ENCODE peak calls at places on chromosome 4, in six cellular contexts. X is Peyer's patch, M is nephron progenitor cell, R is MM.1S, W is epithelial cell of esophagus, P is lung. B is an unnamed sample.
A peak's percentile ranks its signal among the peaks of the same experiment; 100 is the strongest.

GRCh38 chr4:142705820-142706219 is 140.3 kb downstream of the INPP4B start:
- DNase-seq in X (no peak), M (no peak), R (no peak), W (no peak), P (no peak), B (no peak)

GRCh38 chr4:125703443-125703842 is 388.7 kb downstream of the FAT4 start:
- DNase-seq in X (no peak), M (no peak), R (no peak), W (peak; percentile 33), P (no peak), B (no peak)

GRCh38 chr4:73698217-73698616 is 42.2 kb upstream of the CXCL8 start:
- DNase-seq in X (no peak), M (no peak), R (no peak), W (peak; percentile 86), P (no peak), B (no peak)

GRCh38 chr4:93168053-93168452 is 660.5 kb upstream of the ATOH1 start:
- DNase-seq in X (no peak), M (no peak), R (no peak), W (no peak), P (no peak), B (no peak)

GRCh38 chr4:23888421-23889319 is 1.2 kb downstream of the PPARGC1A start:
- DNase-seq in X (no peak), M (peak; percentile 8), R (peak; percentile 21), W (peak; percentile 28), P (peak; percentile 30), B (peak; percentile 14)

GRCh38 chr4:178273168-178273567 is 830.9 kb upstream of the AGA start:
- DNase-seq in X (no peak), M (no peak), R (no peak), W (no peak), P (no peak), B (no peak)

GRCh38 chr4:80026080-80026479 is 46.9 kb downstream of the ANTXR2 start:
- DNase-seq in X (no peak), M (no peak), R (no peak), W (peak; percentile 17), P (no peak), B (no peak)

GRCh38 chr4:189088783-189089182 is 851.9 kb upstream of the FRG1 start:
- DNase-seq in X (no peak), M (no peak), R (no peak), W (no peak), P (no peak), B (no peak)

GRCh38 chr4:139959398-139959797 is 194.6 kb downstream of the MAML3 start:
- DNase-seq in X (no peak), M (peak; percentile 10), R (no peak), W (no peak), P (no peak), B (no peak)

GRCh38 chr4:94766856-94767255 is 9.1 kb downstream of the BMPR1B start:
- DNase-seq in X (no peak), M (no peak), R (no peak), W (peak; percentile 92), P (no peak), B (no peak)

GRCh38 chr4:6576512-6576911 is 1.5 kb downstream of the MAN2B2 start:
- DNase-seq in X (no peak), M (no peak), R (no peak), W (no peak), P (no peak), B (no peak)

GRCh38 chr4:103996637-103997036 is 276.9 kb upstream of the TACR3 start:
- DNase-seq in X (no peak), M (peak; percentile 12), R (no peak), W (peak; percentile 98), P (no peak), B (peak; percentile 11)

GRCh38 chr4:147916351-147916750 is 184.5 kb downstream of the ARHGAP10 start:
- DNase-seq in X (no peak), M (no peak), R (no peak), W (no peak), P (no peak), B (no peak)

GRCh38 chr4:162891788-162892707 is 274.6 kb downstream of the NAF1 start:
- DNase-seq in X (no peak), M (no peak), R (peak; percentile 84), W (no peak), P (no peak), B (no peak)

GRCh38 chr4:76547167-76547760 is 112.2 kb downstream of the SHROOM3 start:
- DNase-seq in X (no peak), M (peak; percentile 20), R (no peak), W (no peak), P (no peak), B (no peak)

GRCh38 chr4:82721819-82722423 is 76.7 kb downstream of the SCD5 start:
- DNase-seq in X (no peak), M (peak; percentile 16), R (peak; percentile 45), W (peak; percentile 33), P (no peak), B (no peak)

GRCh38 chr4:56206258-56206657 is 181.0 kb downstream of the AASDH start:
- DNase-seq in X (no peak), M (no peak), R (no peak), W (no peak), P (no peak), B (no peak)

GRCh38 chr4:163344147-163345050 is 707 bp downstream of the NPY5R start:
- DNase-seq in X (no peak), M (peak; percentile 60), R (no peak), W (no peak), P (no peak), B (peak; percentile 45)

GRCh38 chr4:146507607-146508006 is 14.1 kb downstream of the SLC10A7 start:
- DNase-seq in X (no peak), M (no peak), R (no peak), W (peak; percentile 22), P (no peak), B (no peak)

GRCh38 chr4:147511005-147511660 is 30.2 kb downstream of the EDNRA start:
- DNase-seq in X (no peak), M (no peak), R (no peak), W (no peak), P (no peak), B (no peak)

GRCh38 chr4:80033581-80033980 is 39.4 kb downstream of the ANTXR2 start:
- DNase-seq in X (no peak), M (no peak), R (no peak), W (no peak), P (no peak), B (no peak)

GRCh38 chr4:110628321-110629213 is 5.7 kb upstream of the PITX2 start:
- DNase-seq in X (no peak), M (no peak), R (no peak), W (no peak), P (no peak), B (no peak)

GRCh38 chr4:56424697-56425514 is 10.5 kb downstream of the PPAT start:
- DNase-seq in X (peak; percentile 44), M (peak; percentile 10), R (peak; percentile 49), W (peak; percentile 40), P (no peak), B (peak; percentile 21)

GRCh38 chr4:78749972-78750727 is 26.0 kb upstream of the BMP2K start:
- DNase-seq in X (no peak), M (no peak), R (no peak), W (no peak), P (no peak), B (no peak)

GRCh38 chr4:105399535-105400161 is 74.2 kb downstream of the PPA2 start:
- DNase-seq in X (no peak), M (no peak), R (no peak), W (peak; percentile 92), P (no peak), B (no peak)

GRCh38 chr4:185730387-185730786 is 81.6 kb downstream of the SORBS2 start:
- DNase-seq in X (no peak), M (no peak), R (peak; percentile 98), W (peak; percentile 53), P (no peak), B (peak; percentile 7)

GRCh38 chr4:186902361-186902760 is 178.7 kb upstream of the FAT1 start:
- DNase-seq in X (no peak), M (no peak), R (no peak), W (no peak), P (no peak), B (no peak)

GRCh38 chr4:4426511-4427477 is 39.9 kb downstream of the NSG1 start:
- DNase-seq in X (no peak), M (peak; percentile 37), R (no peak), W (no peak), P (no peak), B (peak; percentile 35)
- TF ChIP-seq CTCF in X (no peak), M (peak; percentile 29), R (no peak), W (no peak), P (no peak), B (no peak)

GRCh38 chr4:45831692-45832091 is 292.2 kb downstream of the GABRG1 start:
- DNase-seq in X (no peak), M (no peak), R (no peak), W (no peak), P (no peak), B (no peak)
- TF ChIP-seq CTCF in X (no peak), M (no peak), R (no peak), W (no peak), P (no peak), B (no peak)

DNA sequence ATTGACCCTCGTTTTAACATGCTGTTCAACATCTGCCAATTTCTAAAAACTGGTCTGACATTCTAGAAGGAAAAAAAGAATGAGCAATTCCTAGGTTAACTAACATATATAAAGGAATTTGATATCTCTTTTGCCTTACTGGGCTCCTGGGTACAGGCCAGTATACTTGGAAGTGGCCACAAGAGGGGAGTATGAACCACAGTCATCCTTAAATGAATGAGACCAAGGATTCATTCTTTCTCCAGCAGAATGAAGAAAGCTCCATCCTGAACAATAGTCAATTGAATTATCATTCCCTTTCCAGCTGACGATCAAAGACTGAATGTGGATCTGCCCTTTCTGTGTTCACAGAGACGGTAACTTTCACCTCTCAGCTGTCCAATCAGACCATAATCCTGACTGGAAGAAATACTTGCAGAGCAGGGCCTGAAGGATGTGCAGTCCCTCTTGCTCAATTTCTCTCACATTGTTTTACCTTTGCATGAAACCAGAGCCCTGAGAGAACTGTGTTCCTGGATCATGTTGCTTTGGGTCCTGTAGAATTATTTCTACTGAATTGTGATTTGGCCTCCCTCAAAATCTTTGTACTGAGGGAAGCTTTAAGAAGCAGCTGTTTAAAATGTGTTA is 14.8 kb upstream of the SPARCL1 start:
- DNase-seq in X (no peak), M (no peak), R (peak; percentile 28), W (peak; percentile 69), P (no peak), B (peak; percentile 20)
- TF ChIP-seq CTCF in X (peak; percentile 29), M (peak; percentile 53), R (peak; percentile 55), W (peak; percentile 70), P (no peak), B (peak; percentile 23)

DNA sequence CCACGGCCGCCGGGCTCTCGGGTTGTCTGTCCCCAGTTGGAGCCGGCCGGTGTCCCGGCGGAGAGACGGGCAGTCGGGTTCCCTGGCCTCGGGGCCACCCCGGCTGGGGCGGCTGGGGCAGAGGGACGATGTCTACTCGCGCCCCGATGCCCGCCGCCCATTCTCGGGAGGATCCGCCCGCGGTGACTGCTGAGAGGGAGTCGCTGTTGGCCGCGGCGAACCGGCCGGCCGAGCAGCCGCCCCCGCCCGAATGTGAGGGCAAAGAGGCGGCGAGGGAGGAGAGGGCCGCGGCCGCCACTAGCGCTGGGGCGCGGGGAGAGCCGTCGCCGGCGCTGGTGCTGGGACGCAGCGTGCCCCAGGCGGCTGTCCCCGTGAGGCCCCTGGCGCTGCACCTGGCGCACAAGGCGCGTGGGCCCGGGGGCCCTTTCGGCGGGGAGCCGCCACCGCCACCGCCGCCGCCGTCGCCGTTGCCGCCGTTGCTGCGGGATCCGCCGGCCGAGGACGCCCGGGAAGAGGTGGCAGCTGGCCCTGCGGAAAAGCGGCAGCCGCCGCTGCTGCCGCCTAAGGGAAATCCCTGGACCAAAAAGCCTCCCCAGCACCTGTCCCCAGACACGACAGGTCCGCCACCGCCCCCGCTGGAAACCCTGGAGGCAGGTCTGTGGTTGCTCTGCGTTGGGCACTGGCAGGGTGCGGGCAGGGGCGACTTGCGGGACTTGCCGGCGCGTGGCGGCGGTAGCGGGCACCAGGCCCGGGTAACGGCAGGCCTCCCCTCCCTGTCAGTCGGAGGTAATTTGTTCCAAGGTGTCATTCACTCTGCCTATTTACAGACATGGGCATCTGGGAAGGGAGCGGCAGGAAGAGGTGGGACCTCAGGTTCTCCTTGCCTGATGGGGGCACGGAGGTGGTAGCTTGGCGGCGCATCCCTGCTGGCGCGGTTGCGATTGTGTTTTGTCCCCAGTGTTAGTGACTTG is 739 bp downstream of the LARP1B start:
- DNase-seq in X (peak; percentile 55), M (peak; percentile 69), R (peak; percentile 69), W (peak; percentile 79), P (peak; percentile 68), B (peak; percentile 49)
- TF ChIP-seq CTCF in X (no peak), M (no peak), R (peak; percentile 31), W (no peak), P (no peak), B (no peak)

B was measured in endothelial cell.